ENCODE peak calls at places on chromosomes 13 and 19, in ten cellular contexts. One of them, this sample, is unnamed.

GRCh38 chr13:97268772-97269171 is 46.6 kb downstream of the MBNL2 start:
- DNase-seq in SW 1271: peak
- DNase-seq in T follicular helper cell: no peak
- DNase-seq in smooth muscle cell of the brain vasculature: no peak
- DNase-seq in NCI-H2029 treated with DMSO at 0.1 percent for 48 hours: no peak
- DNase-seq in posterior vena cava: no peak
- DNase-seq in LoVo: no peak
- DNase-seq in fibroblast of the conjunctiva: no peak
- DNase-seq in stimulated activated CD4-positive, alpha-beta T cell treated with anti-CD3 and anti-CD28 coated beads, Interleukin-1b, Interleukin-23, amount 100 ng/mL, for 1 hour: no peak
- DNase-seq in iris pigment epithelial cell: no peak
- DNase-seq in this sample: no peak

GRCh38 chr13:98044301-98044700 is 90.8 kb downstream of the IPO5 start:
- DNase-seq in SW 1271: no peak
- DNase-seq in T follicular helper cell: no peak
- DNase-seq in smooth muscle cell of the brain vasculature: no peak
- DNase-seq in NCI-H2029 treated with DMSO at 0.1 percent for 48 hours: no peak
- DNase-seq in posterior vena cava: no peak
- DNase-seq in LoVo: no peak
- DNase-seq in fibroblast of the conjunctiva: no peak
- DNase-seq in stimulated activated CD4-positive, alpha-beta T cell treated with anti-CD3 and anti-CD28 coated beads, Interleukin-1b, Interleukin-23, amount 100 ng/mL, for 1 hour: no peak
- DNase-seq in iris pigment epithelial cell: no peak
- DNase-seq in this sample: no peak

GRCh38 chr13:29594310-29594709 is 1.2 kb downstream of the SLC7A1 start:
- DNase-seq in SW 1271: peak
- DNase-seq in T follicular helper cell: peak
- DNase-seq in smooth muscle cell of the brain vasculature: peak
- DNase-seq in NCI-H2029 treated with DMSO at 0.1 percent for 48 hours: peak
- DNase-seq in posterior vena cava: no peak
- DNase-seq in LoVo: peak
- DNase-seq in fibroblast of the conjunctiva: peak
- DNase-seq in stimulated activated CD4-positive, alpha-beta T cell treated with anti-CD3 and anti-CD28 coated beads, Interleukin-1b, Interleukin-23, amount 100 ng/mL, for 1 hour: no peak
- DNase-seq in iris pigment epithelial cell: peak
- DNase-seq in this sample: peak

GRCh38 chr19:39320948-39321831 is 527 bp upstream of the LRFN1 start:
- DNase-seq in SW 1271: no peak
- DNase-seq in T follicular helper cell: no peak
- DNase-seq in smooth muscle cell of the brain vasculature: no peak
- DNase-seq in NCI-H2029 treated with DMSO at 0.1 percent for 48 hours: no peak
- DNase-seq in posterior vena cava: no peak
- DNase-seq in LoVo: no peak
- DNase-seq in fibroblast of the conjunctiva: no peak
- DNase-seq in stimulated activated CD4-positive, alpha-beta T cell treated with anti-CD3 and anti-CD28 coated beads, Interleukin-1b, Interleukin-23, amount 100 ng/mL, for 1 hour: no peak
- DNase-seq in iris pigment epithelial cell: no peak
- DNase-seq in this sample: no peak

GRCh38 chr19:18062043-18062442 is 24.7 kb downstream of the IL12RB1 start:
- DNase-seq in SW 1271: no peak
- DNase-seq in T follicular helper cell: no peak
- DNase-seq in smooth muscle cell of the brain vasculature: no peak
- DNase-seq in NCI-H2029 treated with DMSO at 0.1 percent for 48 hours: no peak
- DNase-seq in posterior vena cava: no peak
- DNase-seq in LoVo: no peak
- DNase-seq in fibroblast of the conjunctiva: no peak
- DNase-seq in stimulated activated CD4-positive, alpha-beta T cell treated with anti-CD3 and anti-CD28 coated beads, Interleukin-1b, Interleukin-23, amount 100 ng/mL, for 1 hour: no peak
- DNase-seq in iris pigment epithelial cell: no peak
- DNase-seq in this sample: no peak

GRCh38 chr13:50626031-50626643 is 217.4 kb downstream of the DLEU7 start:
- DNase-seq in SW 1271: no peak
- DNase-seq in T follicular helper cell: no peak
- DNase-seq in smooth muscle cell of the brain vasculature: no peak
- DNase-seq in NCI-H2029 treated with DMSO at 0.1 percent for 48 hours: no peak
- DNase-seq in posterior vena cava: no peak
- DNase-seq in LoVo: no peak
- DNase-seq in fibroblast of the conjunctiva: no peak
- DNase-seq in stimulated activated CD4-positive, alpha-beta T cell treated with anti-CD3 and anti-CD28 coated beads, Interleukin-1b, Interleukin-23, amount 100 ng/mL, for 1 hour: no peak
- DNase-seq in iris pigment epithelial cell: peak
- DNase-seq in this sample: no peak

GRCh38 chr13:113291997-113292862 is 4.8 kb upstream of the LAMP1 start:
- DNase-seq in SW 1271: no peak
- DNase-seq in T follicular helper cell: no peak
- DNase-seq in smooth muscle cell of the brain vasculature: no peak
- DNase-seq in NCI-H2029 treated with DMSO at 0.1 percent for 48 hours: no peak
- DNase-seq in posterior vena cava: no peak
- DNase-seq in LoVo: no peak
- DNase-seq in fibroblast of the conjunctiva: no peak
- DNase-seq in stimulated activated CD4-positive, alpha-beta T cell treated with anti-CD3 and anti-CD28 coated beads, Interleukin-1b, Interleukin-23, amount 100 ng/mL, for 1 hour: no peak
- DNase-seq in iris pigment epithelial cell: peak
- DNase-seq in this sample: no peak

GRCh38 chr13:86572115-86572514 is 772.9 kb upstream of the SLITRK6 start:
- DNase-seq in SW 1271: peak
- DNase-seq in T follicular helper cell: no peak
- DNase-seq in smooth muscle cell of the brain vasculature: no peak
- DNase-seq in NCI-H2029 treated with DMSO at 0.1 percent for 48 hours: no peak
- DNase-seq in posterior vena cava: no peak
- DNase-seq in LoVo: no peak
- DNase-seq in fibroblast of the conjunctiva: no peak
- DNase-seq in stimulated activated CD4-positive, alpha-beta T cell treated with anti-CD3 and anti-CD28 coated beads, Interleukin-1b, Interleukin-23, amount 100 ng/mL, for 1 hour: no peak
- DNase-seq in iris pigment epithelial cell: peak
- DNase-seq in this sample: no peak

GRCh38 chr19:48754950-48755645 is at the start of gene FGF21:
- DNase-seq in SW 1271: no peak
- DNase-seq in T follicular helper cell: no peak
- DNase-seq in smooth muscle cell of the brain vasculature: no peak
- DNase-seq in NCI-H2029 treated with DMSO at 0.1 percent for 48 hours: peak
- DNase-seq in posterior vena cava: no peak
- DNase-seq in LoVo: peak
- DNase-seq in fibroblast of the conjunctiva: no peak
- DNase-seq in stimulated activated CD4-positive, alpha-beta T cell treated with anti-CD3 and anti-CD28 coated beads, Interleukin-1b, Interleukin-23, amount 100 ng/mL, for 1 hour: no peak
- DNase-seq in iris pigment epithelial cell: no peak
- DNase-seq in this sample: no peak

GRCh38 chr13:69618838-69619237 is 488.8 kb upstream of the ATXN8OS start:
- DNase-seq in SW 1271: no peak
- DNase-seq in T follicular helper cell: no peak
- DNase-seq in smooth muscle cell of the brain vasculature: no peak
- DNase-seq in NCI-H2029 treated with DMSO at 0.1 percent for 48 hours: no peak
- DNase-seq in posterior vena cava: no peak
- DNase-seq in LoVo: no peak
- DNase-seq in fibroblast of the conjunctiva: no peak
- DNase-seq in stimulated activated CD4-positive, alpha-beta T cell treated with anti-CD3 and anti-CD28 coated beads, Interleukin-1b, Interleukin-23, amount 100 ng/mL, for 1 hour: no peak
- DNase-seq in iris pigment epithelial cell: no peak
- DNase-seq in this sample: no peak

GRCh38 chr19:2727640-2727944 is 6.4 kb upstream of the DIRAS1 start:
- DNase-seq in SW 1271: no peak
- DNase-seq in T follicular helper cell: no peak
- DNase-seq in smooth muscle cell of the brain vasculature: no peak
- DNase-seq in NCI-H2029 treated with DMSO at 0.1 percent for 48 hours: no peak
- DNase-seq in posterior vena cava: no peak
- DNase-seq in LoVo: no peak
- DNase-seq in fibroblast of the conjunctiva: no peak
- DNase-seq in stimulated activated CD4-positive, alpha-beta T cell treated with anti-CD3 and anti-CD28 coated beads, Interleukin-1b, Interleukin-23, amount 100 ng/mL, for 1 hour: no peak
- DNase-seq in iris pigment epithelial cell: peak
- DNase-seq in this sample: no peak

GRCh38 chr13:101026736-101027398 is 352.3 kb upstream of the TMTC4 start:
- DNase-seq in SW 1271: no peak
- DNase-seq in T follicular helper cell: no peak
- DNase-seq in smooth muscle cell of the brain vasculature: no peak
- DNase-seq in NCI-H2029 treated with DMSO at 0.1 percent for 48 hours: no peak
- DNase-seq in posterior vena cava: no peak
- DNase-seq in LoVo: no peak
- DNase-seq in fibroblast of the conjunctiva: no peak
- DNase-seq in stimulated activated CD4-positive, alpha-beta T cell treated with anti-CD3 and anti-CD28 coated beads, Interleukin-1b, Interleukin-23, amount 100 ng/mL, for 1 hour: no peak
- DNase-seq in iris pigment epithelial cell: no peak
- DNase-seq in this sample: no peak

GRCh38 chr13:67966065-67966464 is 735.9 kb upstream of the PCDH9 start:
- DNase-seq in SW 1271: no peak
- DNase-seq in T follicular helper cell: no peak
- DNase-seq in smooth muscle cell of the brain vasculature: no peak
- DNase-seq in NCI-H2029 treated with DMSO at 0.1 percent for 48 hours: no peak
- DNase-seq in posterior vena cava: no peak
- DNase-seq in LoVo: no peak
- DNase-seq in fibroblast of the conjunctiva: no peak
- DNase-seq in stimulated activated CD4-positive, alpha-beta T cell treated with anti-CD3 and anti-CD28 coated beads, Interleukin-1b, Interleukin-23, amount 100 ng/mL, for 1 hour: no peak
- DNase-seq in iris pigment epithelial cell: no peak
- DNase-seq in this sample: no peak

GRCh38 chr19:35306473-35307246 is 14.7 kb downstream of the MAG start:
- DNase-seq in SW 1271: no peak
- DNase-seq in T follicular helper cell: no peak
- DNase-seq in smooth muscle cell of the brain vasculature: no peak
- DNase-seq in NCI-H2029 treated with DMSO at 0.1 percent for 48 hours: peak
- DNase-seq in posterior vena cava: no peak
- DNase-seq in LoVo: no peak
- DNase-seq in fibroblast of the conjunctiva: no peak
- DNase-seq in stimulated activated CD4-positive, alpha-beta T cell treated with anti-CD3 and anti-CD28 coated beads, Interleukin-1b, Interleukin-23, amount 100 ng/mL, for 1 hour: no peak
- DNase-seq in iris pigment epithelial cell: no peak
- DNase-seq in this sample: no peak

GRCh38 chr19:45577111-45577905 is 7.3 kb downstream of the OPA3 start:
- DNase-seq in SW 1271: peak
- DNase-seq in T follicular helper cell: no peak
- DNase-seq in smooth muscle cell of the brain vasculature: no peak
- DNase-seq in NCI-H2029 treated with DMSO at 0.1 percent for 48 hours: no peak
- DNase-seq in posterior vena cava: no peak
- DNase-seq in LoVo: peak
- DNase-seq in fibroblast of the conjunctiva: peak
- DNase-seq in stimulated activated CD4-positive, alpha-beta T cell treated with anti-CD3 and anti-CD28 coated beads, Interleukin-1b, Interleukin-23, amount 100 ng/mL, for 1 hour: no peak
- DNase-seq in iris pigment epithelial cell: peak
- DNase-seq in this sample: no peak

GRCh38 chr19:42032428-42032827 is 37.6 kb downstream of the GRIK5 start:
- DNase-seq in SW 1271: no peak
- DNase-seq in T follicular helper cell: no peak
- DNase-seq in smooth muscle cell of the brain vasculature: no peak
- DNase-seq in NCI-H2029 treated with DMSO at 0.1 percent for 48 hours: peak
- DNase-seq in posterior vena cava: no peak
- DNase-seq in LoVo: peak
- DNase-seq in fibroblast of the conjunctiva: no peak
- DNase-seq in stimulated activated CD4-positive, alpha-beta T cell treated with anti-CD3 and anti-CD28 coated beads, Interleukin-1b, Interleukin-23, amount 100 ng/mL, for 1 hour: no peak
- DNase-seq in iris pigment epithelial cell: no peak
- DNase-seq in this sample: no peak

GRCh38 chr13:52862358-52863206 is 14.1 kb upstream of the PCDH8 start:
- DNase-seq in SW 1271: no peak
- DNase-seq in T follicular helper cell: no peak
- DNase-seq in smooth muscle cell of the brain vasculature: no peak
- DNase-seq in NCI-H2029 treated with DMSO at 0.1 percent for 48 hours: peak
- DNase-seq in posterior vena cava: no peak
- DNase-seq in LoVo: peak
- DNase-seq in fibroblast of the conjunctiva: no peak
- DNase-seq in stimulated activated CD4-positive, alpha-beta T cell treated with anti-CD3 and anti-CD28 coated beads, Interleukin-1b, Interleukin-23, amount 100 ng/mL, for 1 hour: no peak
- DNase-seq in iris pigment epithelial cell: no peak
- DNase-seq in this sample: no peak

GRCh38 chr19:2385053-2385721 is 25.1 kb downstream of the TMPRSS9 start:
- DNase-seq in SW 1271: peak
- DNase-seq in T follicular helper cell: peak
- DNase-seq in smooth muscle cell of the brain vasculature: peak
- DNase-seq in NCI-H2029 treated with DMSO at 0.1 percent for 48 hours: peak
- DNase-seq in posterior vena cava: no peak
- DNase-seq in LoVo: peak
- DNase-seq in fibroblast of the conjunctiva: peak
- DNase-seq in stimulated activated CD4-positive, alpha-beta T cell treated with anti-CD3 and anti-CD28 coated beads, Interleukin-1b, Interleukin-23, amount 100 ng/mL, for 1 hour: no peak
- DNase-seq in iris pigment epithelial cell: peak
- DNase-seq in this sample: no peak

GRCh38 chr19:56126983-56127780 is 6.1 kb upstream of the ZNF787 start:
- DNase-seq in SW 1271: no peak
- DNase-seq in T follicular helper cell: no peak
- DNase-seq in smooth muscle cell of the brain vasculature: no peak
- DNase-seq in NCI-H2029 treated with DMSO at 0.1 percent for 48 hours: no peak
- DNase-seq in posterior vena cava: no peak
- DNase-seq in LoVo: no peak
- DNase-seq in fibroblast of the conjunctiva: no peak
- DNase-seq in stimulated activated CD4-positive, alpha-beta T cell treated with anti-CD3 and anti-CD28 coated beads, Interleukin-1b, Interleukin-23, amount 100 ng/mL, for 1 hour: no peak
- DNase-seq in iris pigment epithelial cell: no peak
- DNase-seq in this sample: no peak

GRCh38 chr13:49731766-49732165 is 40.5 kb upstream of the EBPL start:
- DNase-seq in SW 1271: no peak
- DNase-seq in T follicular helper cell: no peak
- DNase-seq in smooth muscle cell of the brain vasculature: peak
- DNase-seq in NCI-H2029 treated with DMSO at 0.1 percent for 48 hours: no peak
- DNase-seq in posterior vena cava: no peak
- DNase-seq in LoVo: no peak
- DNase-seq in fibroblast of the conjunctiva: peak
- DNase-seq in stimulated activated CD4-positive, alpha-beta T cell treated with anti-CD3 and anti-CD28 coated beads, Interleukin-1b, Interleukin-23, amount 100 ng/mL, for 1 hour: no peak
- DNase-seq in iris pigment epithelial cell: peak
- DNase-seq in this sample: no peak

GRCh38 chr19:43651758-43652545 is 12.3 kb upstream of the CADM4 start:
- DNase-seq in SW 1271: peak
- DNase-seq in T follicular helper cell: no peak
- DNase-seq in smooth muscle cell of the brain vasculature: peak
- DNase-seq in NCI-H2029 treated with DMSO at 0.1 percent for 48 hours: no peak
- DNase-seq in posterior vena cava: no peak
- DNase-seq in LoVo: peak
- DNase-seq in fibroblast of the conjunctiva: peak
- DNase-seq in stimulated activated CD4-positive, alpha-beta T cell treated with anti-CD3 and anti-CD28 coated beads, Interleukin-1b, Interleukin-23, amount 100 ng/mL, for 1 hour: no peak
- DNase-seq in iris pigment epithelial cell: peak
- DNase-seq in this sample: no peak

GRCh38 chr13:26344980-26345379 is 91.1 kb downstream of the CDK8 start:
- DNase-seq in SW 1271: no peak
- DNase-seq in T follicular helper cell: no peak
- DNase-seq in smooth muscle cell of the brain vasculature: no peak
- DNase-seq in NCI-H2029 treated with DMSO at 0.1 percent for 48 hours: no peak
- DNase-seq in posterior vena cava: no peak
- DNase-seq in LoVo: no peak
- DNase-seq in fibroblast of the conjunctiva: no peak
- DNase-seq in stimulated activated CD4-positive, alpha-beta T cell treated with anti-CD3 and anti-CD28 coated beads, Interleukin-1b, Interleukin-23, amount 100 ng/mL, for 1 hour: no peak
- DNase-seq in iris pigment epithelial cell: peak
- DNase-seq in this sample: no peak